ENCODE peak calls at places on chromosomes 12 and 14, in six cellular contexts. One of them, this sample, is unnamed.

GRCh38 chr12:5395443-5396401 is 36.2 kb upstream of the NTF3 start:
- DNase-seq in epithelial cell of prostate: peak
- DNase-seq in pancreas: no peak
- DNase-seq in esophagus squamous epithelium: no peak
- DNase-seq in left ventricle myocardium inferior: no peak
- DNase-seq in neural progenitor cell: no peak
- DNase-seq in this sample: no peak

GRCh38 chr14:41699506-41699905 is 92.8 kb downstream of the LRFN5 start:
- DNase-seq in epithelial cell of prostate: no peak
- DNase-seq in pancreas: no peak
- DNase-seq in esophagus squamous epithelium: no peak
- DNase-seq in left ventricle myocardium inferior: no peak
- DNase-seq in neural progenitor cell: no peak
- DNase-seq in this sample: no peak

GRCh38 chr12:45205165-45205825 is 10.6 kb upstream of the ANO6 start:
- DNase-seq in epithelial cell of prostate: no peak
- DNase-seq in pancreas: no peak
- DNase-seq in esophagus squamous epithelium: no peak
- DNase-seq in left ventricle myocardium inferior: no peak
- DNase-seq in neural progenitor cell: no peak
- DNase-seq in this sample: no peak

GRCh38 chr14:34930591-34931069 is 52.2 kb upstream of the SRP54 start:
- DNase-seq in epithelial cell of prostate: no peak
- DNase-seq in pancreas: no peak
- DNase-seq in esophagus squamous epithelium: no peak
- DNase-seq in left ventricle myocardium inferior: no peak
- DNase-seq in neural progenitor cell: no peak
- DNase-seq in this sample: no peak

GRCh38 chr12:107163413-107163812 is 70.1 kb upstream of the CRY1 start:
- DNase-seq in epithelial cell of prostate: no peak
- DNase-seq in pancreas: no peak
- DNase-seq in esophagus squamous epithelium: no peak
- DNase-seq in left ventricle myocardium inferior: no peak
- DNase-seq in neural progenitor cell: no peak
- DNase-seq in this sample: no peak

GRCh38 chr12:67911293-67911637 is 78.0 kb upstream of the IFNG-AS1 start:
- DNase-seq in epithelial cell of prostate: no peak
- DNase-seq in pancreas: no peak
- DNase-seq in esophagus squamous epithelium: no peak
- DNase-seq in left ventricle myocardium inferior: peak
- DNase-seq in neural progenitor cell: no peak
- DNase-seq in this sample: no peak

GRCh38 chr12:29238822-29239291 is 89.8 kb downstream of the FAR2 start:
- DNase-seq in epithelial cell of prostate: no peak
- DNase-seq in pancreas: no peak
- DNase-seq in esophagus squamous epithelium: no peak
- DNase-seq in left ventricle myocardium inferior: no peak
- DNase-seq in neural progenitor cell: peak
- DNase-seq in this sample: no peak

GRCh38 chr12:116358850-116359761 is 81.6 kb upstream of the MED13L start:
- DNase-seq in epithelial cell of prostate: peak
- DNase-seq in pancreas: peak
- DNase-seq in esophagus squamous epithelium: peak
- DNase-seq in left ventricle myocardium inferior: peak
- DNase-seq in neural progenitor cell: peak
- DNase-seq in this sample: peak

GRCh38 chr12:70044170-70044569 is 199.1 kb upstream of the CNOT2 start:
- DNase-seq in epithelial cell of prostate: no peak
- DNase-seq in pancreas: no peak
- DNase-seq in esophagus squamous epithelium: no peak
- DNase-seq in left ventricle myocardium inferior: no peak
- DNase-seq in neural progenitor cell: no peak
- DNase-seq in this sample: no peak

GRCh38 chr14:24092110-24092959 is 1.8 kb upstream of the PCK2 start:
- DNase-seq in epithelial cell of prostate: no peak
- DNase-seq in pancreas: peak
- DNase-seq in esophagus squamous epithelium: no peak
- DNase-seq in left ventricle myocardium inferior: no peak
- DNase-seq in neural progenitor cell: no peak
- DNase-seq in this sample: peak

GRCh38 chr12:40971911-40972310 is 216.2 kb upstream of the PDZRN4 start:
- DNase-seq in epithelial cell of prostate: no peak
- DNase-seq in pancreas: no peak
- DNase-seq in esophagus squamous epithelium: no peak
- DNase-seq in left ventricle myocardium inferior: no peak
- DNase-seq in neural progenitor cell: no peak
- DNase-seq in this sample: no peak

GRCh38 chr14:63297387-63297786 is 21.3 kb downstream of the GPHB5 start:
- DNase-seq in epithelial cell of prostate: no peak
- DNase-seq in pancreas: no peak
- DNase-seq in esophagus squamous epithelium: no peak
- DNase-seq in left ventricle myocardium inferior: no peak
- DNase-seq in neural progenitor cell: no peak
- DNase-seq in this sample: no peak

GRCh38 chr12:72010365-72010764 is 71.7 kb downstream of the TPH2 start:
- DNase-seq in epithelial cell of prostate: no peak
- DNase-seq in pancreas: no peak
- DNase-seq in esophagus squamous epithelium: no peak
- DNase-seq in left ventricle myocardium inferior: no peak
- DNase-seq in neural progenitor cell: no peak
- DNase-seq in this sample: no peak

GRCh38 chr12:66409195-66409871 is 107.0 kb downstream of the HELB start:
- DNase-seq in epithelial cell of prostate: no peak
- DNase-seq in pancreas: peak
- DNase-seq in esophagus squamous epithelium: no peak
- DNase-seq in left ventricle myocardium inferior: no peak
- DNase-seq in neural progenitor cell: peak
- DNase-seq in this sample: no peak

GRCh38 chr14:91193069-91193468 is 51.4 kb downstream of the GPR68 start:
- DNase-seq in epithelial cell of prostate: no peak
- DNase-seq in pancreas: no peak
- DNase-seq in esophagus squamous epithelium: no peak
- DNase-seq in left ventricle myocardium inferior: no peak
- DNase-seq in neural progenitor cell: no peak
- DNase-seq in this sample: no peak

GRCh38 chr14:92600318-92601053 is 86.9 kb downstream of the RIN3 start:
- DNase-seq in epithelial cell of prostate: peak
- DNase-seq in pancreas: no peak
- DNase-seq in esophagus squamous epithelium: no peak
- DNase-seq in left ventricle myocardium inferior: no peak
- DNase-seq in neural progenitor cell: no peak
- DNase-seq in this sample: no peak

GRCh38 chr12:51760231-51760630 is 88.3 kb downstream of the FIGNL2 start:
- DNase-seq in epithelial cell of prostate: no peak
- DNase-seq in pancreas: no peak
- DNase-seq in esophagus squamous epithelium: no peak
- DNase-seq in left ventricle myocardium inferior: no peak
- DNase-seq in neural progenitor cell: no peak
- DNase-seq in this sample: no peak

GRCh38 chr14:68683326-68683725 is 109.5 kb downstream of the ZFP36L1 start:
- DNase-seq in epithelial cell of prostate: no peak
- DNase-seq in pancreas: no peak
- DNase-seq in esophagus squamous epithelium: no peak
- DNase-seq in left ventricle myocardium inferior: no peak
- DNase-seq in neural progenitor cell: no peak
- DNase-seq in this sample: no peak

GRCh38 chr12:42481368-42481767 is 108.2 kb downstream of the PRICKLE1 start:
- DNase-seq in epithelial cell of prostate: no peak
- DNase-seq in pancreas: no peak
- DNase-seq in esophagus squamous epithelium: no peak
- DNase-seq in left ventricle myocardium inferior: no peak
- DNase-seq in neural progenitor cell: peak
- DNase-seq in this sample: no peak

GRCh38 chr12:32140867-32141266 is 34.2 kb downstream of the BICD1 start:
- DNase-seq in epithelial cell of prostate: no peak
- DNase-seq in pancreas: no peak
- DNase-seq in esophagus squamous epithelium: no peak
- DNase-seq in left ventricle myocardium inferior: no peak
- DNase-seq in neural progenitor cell: no peak
- DNase-seq in this sample: no peak

GRCh38 chr12:1591029-1591428 is 3.4 kb downstream of the FBXL14 start:
- DNase-seq in epithelial cell of prostate: no peak
- DNase-seq in pancreas: no peak
- DNase-seq in esophagus squamous epithelium: no peak
- DNase-seq in left ventricle myocardium inferior: no peak
- DNase-seq in neural progenitor cell: peak
- DNase-seq in this sample: no peak

GRCh38 chr12:647713-648085 is 15.5 kb downstream of the NINJ2 start:
- DNase-seq in epithelial cell of prostate: no peak
- DNase-seq in pancreas: no peak
- DNase-seq in esophagus squamous epithelium: no peak
- DNase-seq in left ventricle myocardium inferior: no peak
- DNase-seq in neural progenitor cell: no peak
- DNase-seq in this sample: no peak

GRCh38 chr12:666766-667308 is 3.6 kb upstream of the NINJ2 start:
- DNase-seq in epithelial cell of prostate: peak
- DNase-seq in pancreas: no peak
- DNase-seq in esophagus squamous epithelium: no peak
- DNase-seq in left ventricle myocardium inferior: no peak
- DNase-seq in neural progenitor cell: peak
- DNase-seq in this sample: no peak

GRCh38 chr12:124418156-124418555 is 123.3 kb downstream of the RFLNA start:
- DNase-seq in epithelial cell of prostate: no peak
- DNase-seq in pancreas: no peak
- DNase-seq in esophagus squamous epithelium: no peak
- DNase-seq in left ventricle myocardium inferior: no peak
- DNase-seq in neural progenitor cell: no peak
- DNase-seq in this sample: no peak

GRCh38 chr12:124420041-124420765 is 125.3 kb downstream of the RFLNA start:
- DNase-seq in epithelial cell of prostate: no peak
- DNase-seq in pancreas: no peak
- DNase-seq in esophagus squamous epithelium: no peak
- DNase-seq in left ventricle myocardium inferior: no peak
- DNase-seq in neural progenitor cell: no peak
- DNase-seq in this sample: no peak

GRCh38 chr12:124418791-124419190 is 123.9 kb downstream of the RFLNA start:
- DNase-seq in epithelial cell of prostate: no peak
- DNase-seq in pancreas: no peak
- DNase-seq in esophagus squamous epithelium: no peak
- DNase-seq in left ventricle myocardium inferior: no peak
- DNase-seq in neural progenitor cell: no peak
- DNase-seq in this sample: no peak

GRCh38 chr12:124420972-124421674 is 126.2 kb downstream of the RFLNA start:
- DNase-seq in epithelial cell of prostate: no peak
- DNase-seq in pancreas: no peak
- DNase-seq in esophagus squamous epithelium: no peak
- DNase-seq in left ventricle myocardium inferior: peak
- DNase-seq in neural progenitor cell: no peak
- DNase-seq in this sample: no peak

DNA sequence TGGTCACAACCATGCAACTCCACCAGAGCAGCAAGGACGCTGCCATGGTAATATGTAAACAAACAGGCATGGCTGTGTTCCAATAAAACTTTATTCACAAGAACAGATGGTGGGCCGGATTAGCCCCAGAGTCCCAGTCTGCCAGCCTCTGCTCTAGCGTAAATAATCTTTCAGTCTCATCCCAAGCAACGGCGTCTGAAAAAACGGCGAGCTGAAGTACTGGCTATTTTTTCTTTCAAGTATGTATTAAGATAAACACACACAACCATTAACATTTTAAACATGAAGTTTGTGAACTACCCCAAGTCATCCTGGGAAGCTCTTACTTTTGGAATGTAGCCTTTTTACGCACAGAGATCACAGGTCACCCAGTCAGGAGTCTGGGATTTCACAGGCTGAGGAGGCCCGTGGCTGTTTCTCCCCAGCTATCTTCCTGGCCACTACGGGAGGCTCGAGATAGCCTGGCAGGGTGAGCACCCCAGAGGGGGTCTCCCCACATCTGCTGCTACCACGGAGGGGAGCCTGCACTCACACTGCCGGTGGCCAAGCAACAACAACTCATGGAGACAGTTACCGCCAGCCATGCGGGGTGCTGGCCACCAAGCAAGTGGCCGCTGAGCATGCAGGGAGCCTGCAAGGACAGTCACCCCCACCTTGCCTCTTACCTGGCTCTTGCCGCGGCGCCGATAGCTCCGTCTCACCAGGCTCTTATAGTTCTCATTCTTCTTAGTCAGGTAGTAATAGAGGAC is 124.6 kb downstream of the RFLNA start:
- DNase-seq in epithelial cell of prostate: no peak
- DNase-seq in pancreas: no peak
- DNase-seq in esophagus squamous epithelium: no peak
- DNase-seq in left ventricle myocardium inferior: no peak
- DNase-seq in neural progenitor cell: no peak
- DNase-seq in this sample: no peak
- H3K27ac ChIP-seq in epithelial cell of prostate: no peak
- H3K27ac ChIP-seq in pancreas: no peak
- H3K27ac ChIP-seq in esophagus squamous epithelium: peak
- H3K27ac ChIP-seq in left ventricle myocardium inferior: peak
- H3K27ac ChIP-seq in neural progenitor cell: no peak
- H3K27ac ChIP-seq in this sample: peak

GRCh38 chr12:108712925-108713203 is 18.5 kb downstream of the CORO1C start:
- DNase-seq in epithelial cell of prostate: no peak
- DNase-seq in pancreas: no peak
- DNase-seq in esophagus squamous epithelium: no peak
- DNase-seq in left ventricle myocardium inferior: no peak
- DNase-seq in neural progenitor cell: no peak
- DNase-seq in this sample: no peak

GRCh38 chr12:108720757-108721514 is 10.4 kb downstream of the CORO1C start:
- DNase-seq in epithelial cell of prostate: no peak
- DNase-seq in pancreas: no peak
- DNase-seq in esophagus squamous epithelium: no peak
- DNase-seq in left ventricle myocardium inferior: no peak
- DNase-seq in neural progenitor cell: no peak
- DNase-seq in this sample: no peak

GRCh38 chr12:108714866-108715265 is 16.5 kb downstream of the CORO1C start:
- DNase-seq in epithelial cell of prostate: no peak
- DNase-seq in pancreas: no peak
- DNase-seq in esophagus squamous epithelium: no peak
- DNase-seq in left ventricle myocardium inferior: no peak
- DNase-seq in neural progenitor cell: no peak
- DNase-seq in this sample: no peak

GRCh38 chr12:108713471-108713870 is 17.8 kb downstream of the CORO1C start:
- DNase-seq in epithelial cell of prostate: no peak
- DNase-seq in pancreas: no peak
- DNase-seq in esophagus squamous epithelium: no peak
- DNase-seq in left ventricle myocardium inferior: no peak
- DNase-seq in neural progenitor cell: no peak
- DNase-seq in this sample: no peak

GRCh38 chr12:108717243-108717642 is 14.1 kb downstream of the CORO1C start:
- DNase-seq in epithelial cell of prostate: no peak
- DNase-seq in pancreas: no peak
- DNase-seq in esophagus squamous epithelium: no peak
- DNase-seq in left ventricle myocardium inferior: no peak
- DNase-seq in neural progenitor cell: no peak
- DNase-seq in this sample: no peak
- H3K27ac ChIP-seq in epithelial cell of prostate: no peak
- H3K27ac ChIP-seq in pancreas: no peak
- H3K27ac ChIP-seq in esophagus squamous epithelium: no peak
- H3K27ac ChIP-seq in left ventricle myocardium inferior: no peak
- H3K27ac ChIP-seq in neural progenitor cell: no peak
- H3K27ac ChIP-seq in this sample: no peak

GRCh38 chr12:124568431-124569374 is 1.3 kb upstream of the NCOR2 start:
- DNase-seq in epithelial cell of prostate: no peak
- DNase-seq in pancreas: no peak
- DNase-seq in esophagus squamous epithelium: no peak
- DNase-seq in left ventricle myocardium inferior: peak
- DNase-seq in neural progenitor cell: peak
- DNase-seq in this sample: peak
- H3K27ac ChIP-seq in epithelial cell of prostate: no peak
- H3K27ac ChIP-seq in pancreas: no peak
- H3K27ac ChIP-seq in esophagus squamous epithelium: peak
- H3K27ac ChIP-seq in left ventricle myocardium inferior: peak
- H3K27ac ChIP-seq in neural progenitor cell: no peak
- H3K27ac ChIP-seq in this sample: peak

GRCh38 chr14:59346796-59347510 is 118.2 kb downstream of the GPR135 start:
- DNase-seq in epithelial cell of prostate: no peak
- DNase-seq in pancreas: no peak
- DNase-seq in esophagus squamous epithelium: no peak
- DNase-seq in left ventricle myocardium inferior: no peak
- DNase-seq in neural progenitor cell: no peak
- DNase-seq in this sample: no peak
- H3K27ac ChIP-seq in epithelial cell of prostate: peak
- H3K27ac ChIP-seq in pancreas: no peak
- H3K27ac ChIP-seq in esophagus squamous epithelium: peak
- H3K27ac ChIP-seq in left ventricle myocardium inferior: peak
- H3K27ac ChIP-seq in neural progenitor cell: no peak
- H3K27ac ChIP-seq in this sample: peak

This sample was measured in left lung.